ENCODE peak calls at places on chromosome 7, in six cellular contexts. X is PC-3; W is pancreas; B is esophagus muscularis mucosa; Z is endodermal cell; J is CD4-positive, alpha-beta memory T cell. A is an unnamed sample.

GRCh38 chr7:28688651-28689050 is 269.5 kb downstream of the TRIL start:
- DNase-seq in X (peak; percentile 54), W (no peak), B (no peak), Z (no peak), J (no peak), A (no peak)

GRCh38 chr7:132090444-132090843 is 485.8 kb downstream of the PLXNA4 start:
- DNase-seq in X (no peak), W (no peak), B (no peak), Z (no peak), J (no peak), A (no peak)

GRCh38 chr7:158413962-158414961 is 173.4 kb downstream of the PTPRN2 start:
- DNase-seq in X (no peak), W (no peak), B (no peak), Z (peak; percentile 49), J (no peak), A (no peak)

GRCh38 chr7:12350971-12351370 is 52.7 kb downstream of the VWDE start:
- DNase-seq in X (no peak), W (no peak), B (no peak), Z (no peak), J (no peak), A (no peak)

GRCh38 chr7:3544202-3544601 is 243.2 kb downstream of the SDK1 start:
- DNase-seq in X (no peak), W (no peak), B (no peak), Z (peak; percentile 83), J (no peak), A (no peak)

GRCh38 chr7:23863209-23863798 is 153.3 kb downstream of the STK31 start:
- DNase-seq in X (peak; percentile 63), W (no peak), B (no peak), Z (peak; percentile 60), J (peak; percentile 4), A (no peak)

GRCh38 chr7:19145429-19146201 is 394 bp upstream of the FERD3L start:
- DNase-seq in X (no peak), W (peak; percentile 12), B (no peak), Z (peak; percentile 72), J (no peak), A (no peak)

GRCh38 chr7:786472-787255 is 45.6 kb upstream of the SUN1 start:
- DNase-seq in X (peak; percentile 71), W (peak; percentile 83), B (no peak), Z (peak; percentile 92), J (peak; percentile 60), A (peak; percentile 80)

GRCh38 chr7:143892527-143893300 is 9.3 kb downstream of the TCAF1 start:
- DNase-seq in X (peak; percentile 74), W (no peak), B (no peak), Z (peak; percentile 61), J (peak; percentile 30), A (peak; percentile 26)

GRCh38 chr7:48781783-48782182 is 142.6 kb upstream of the CDC14C start:
- DNase-seq in X (peak; percentile 51), W (no peak), B (no peak), Z (no peak), J (no peak), A (no peak)

GRCh38 chr7:129041142-129041928 is 13.6 kb downstream of the TNPO3 start:
- DNase-seq in X (no peak), W (no peak), B (no peak), Z (no peak), J (no peak), A (peak; percentile 82)

GRCh38 chr7:108367946-108368345 is 88.3 kb downstream of the NRCAM start:
- DNase-seq in X (no peak), W (no peak), B (no peak), Z (no peak), J (no peak), A (no peak)

GRCh38 chr7:155850001-155850436 is 37.8 kb upstream of the SHH start:
- DNase-seq in X (no peak), W (no peak), B (no peak), Z (peak; percentile 17), J (no peak), A (no peak)

GRCh38 chr7:134108803-134109202 is 18.3 kb upstream of the LRGUK start:
- DNase-seq in X (no peak), W (no peak), B (no peak), Z (no peak), J (no peak), A (no peak)

GRCh38 chr7:49638166-49638565 is 135.3 kb upstream of the VWC2 start:
- DNase-seq in X (no peak), W (no peak), B (peak; percentile 87), Z (peak; percentile 67), J (no peak), A (no peak)

GRCh38 chr7:42175834-42176745 is 60.9 kb downstream of the GLI3 start:
- DNase-seq in X (peak; percentile 46), W (no peak), B (no peak), Z (no peak), J (no peak), A (no peak)

GRCh38 chr7:151694828-151695580 is 175.3 kb upstream of the RHEB start:
- DNase-seq in X (peak; percentile 74), W (peak; percentile 43), B (no peak), Z (no peak), J (no peak), A (no peak)

GRCh38 chr7:105003275-105003674 is 10.7 kb upstream of the KMT2E start:
- DNase-seq in X (peak; percentile 63), W (no peak), B (no peak), Z (no peak), J (no peak), A (no peak)

GRCh38 chr7:142535123-142535779 is 214.0 kb upstream of the PRSS1 start:
- DNase-seq in X (peak; percentile 94), W (no peak), B (peak; percentile 85), Z (peak; percentile 94), J (peak; percentile 57), A (peak; percentile 59)

DNA sequence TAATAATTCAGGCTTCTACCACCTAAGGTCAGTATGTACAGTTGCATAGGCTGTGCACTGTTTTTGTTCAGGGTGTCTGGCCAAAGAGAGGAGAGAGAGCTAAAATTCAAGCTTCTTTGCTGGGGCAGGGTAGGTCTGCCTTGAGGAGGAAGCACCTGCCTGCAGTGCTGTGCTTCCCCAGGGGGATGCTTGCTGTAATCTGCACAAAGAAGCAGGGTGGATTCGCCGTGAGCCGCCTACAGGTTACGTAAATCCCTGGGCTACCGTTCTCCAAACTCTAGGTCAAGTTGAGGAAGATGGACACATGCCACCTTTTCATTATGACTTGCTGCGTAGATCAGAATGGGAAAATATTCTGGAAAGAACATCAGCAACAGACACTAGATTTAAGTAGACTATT is 543.3 kb downstream of the TNS3 start:
- DNase-seq in X (no peak), W (no peak), B (peak; percentile 53), Z (peak; percentile 55), J (no peak), A (no peak)
- H3K4me1 ChIP-seq in X (no peaks in the 10 kb centered on the region), W (no peaks in the 10 kb centered on the region), B (peaks cover 30% of the 10 kb centered on the region), Z (peaks cover 15% of the 10 kb centered on the region), J (no peaks in the 10 kb centered on the region), A (peaks cover 4% of the 10 kb centered on the region)

GRCh38 chr7:94400022-94400421 is 5.3 kb downstream of the COL1A2 start:
- DNase-seq in X (no peak), W (no peak), B (no peak), Z (no peak), J (no peak), A (no peak)
- H3K4me3 ChIP-seq in X (no peak overlapping the region), W (no peak overlapping the region), B (no peak overlapping the region), Z (no peak overlapping the region), J (no peak overlapping the region), A (no peak overlapping the region)

GRCh38 chr7:73387221-73387828 is 46.3 kb upstream of the FZD9 start:
- DNase-seq in X (no peak), W (no peak), B (no peak), Z (no peak), J (no peak), A (no peak)
- H3K27me3 ChIP-seq in X (no peaks in the 10 kb centered on the region), W (no peaks in the 10 kb centered on the region), B (peaks cover 10% of the 10 kb centered on the region), Z (no peaks in the 10 kb centered on the region), J (no peaks in the 10 kb centered on the region), A (no peaks in the 10 kb centered on the region)

DNA sequence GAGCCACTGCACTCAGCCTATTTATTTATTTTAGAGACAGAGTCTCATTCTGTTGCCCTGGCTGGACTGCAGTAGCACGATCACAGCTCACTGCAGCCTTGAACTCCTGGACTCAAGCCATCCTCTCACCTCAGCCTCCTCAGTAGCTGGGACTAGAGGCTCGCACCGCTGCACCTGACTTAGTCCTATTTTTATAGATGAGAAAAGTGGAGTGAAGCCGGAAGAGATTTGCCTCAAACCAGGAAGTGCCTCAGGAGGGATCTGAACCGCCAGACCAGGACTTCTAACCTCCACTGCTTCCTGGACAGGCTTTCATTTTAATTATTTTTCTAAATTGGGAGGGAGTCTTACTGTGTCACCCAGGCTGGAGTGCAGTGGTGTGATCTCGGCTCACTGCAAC is 17.5 kb upstream of the CLIP2 start:
- DNase-seq in X (no peak), W (no peak), B (no peak), Z (peak; percentile 43), J (no peak), A (no peak)
- H3K4me1 ChIP-seq in X (peaks cover 17% of the 10 kb centered on the region), W (no peaks in the 10 kb centered on the region), B (peaks cover 28% of the 10 kb centered on the region), Z (no peaks in the 10 kb centered on the region), J (no peaks in the 10 kb centered on the region), A (no peaks in the 10 kb centered on the region)

A was measured in HAP-1.